ENCODE peak calls at places on chromosomes 2 and 18, in four cellular contexts. One of them, this sample, is unnamed.

GRCh38 chr2:71801969-71802368 is 345.7 kb downstream of the CYP26B1 start:
- DNase-seq in WTC11: peak
- DNase-seq in K562: peak
- DNase-seq in H1: peak
- DNase-seq in this sample: peak

GRCh38 chr18:51647346-51647745 is 449.9 kb upstream of the MEX3C start:
- DNase-seq in K562: no peak
- DNase-seq in WTC11: no peak
- DNase-seq in H1: no peak
- DNase-seq in this sample: no peak

GRCh38 chr2:55962910-55963309 is 39.3 kb upstream of the EFEMP1 start:
- DNase-seq in WTC11: no peak
- DNase-seq in H1: no peak
- DNase-seq in K562: no peak
- DNase-seq in this sample: no peak

GRCh38 chr2:233139875-233140585 is 79.9 kb downstream of the INPP5D start:
- DNase-seq in WTC11: no peak
- DNase-seq in K562: no peak
- DNase-seq in H1: no peak
- DNase-seq in this sample: no peak

GRCh38 chr2:42777883-42778805 is 14.2 kb upstream of the OXER1 start:
- DNase-seq in K562: no peak
- DNase-seq in WTC11: no peak
- DNase-seq in H1: no peak
- DNase-seq in this sample: no peak

GRCh38 chr18:6024740-6025139 is 129.4 kb upstream of the TMEM200C start:
- DNase-seq in H1: no peak
- DNase-seq in WTC11: no peak
- DNase-seq in K562: no peak
- DNase-seq in this sample: no peak

GRCh38 chr18:36706313-36706881 is 122.4 kb downstream of the TPGS2 start:
- DNase-seq in H1: no peak
- DNase-seq in WTC11: no peak
- DNase-seq in K562: no peak
- DNase-seq in this sample: no peak

GRCh38 chr2:19801367-19802087 is 100.3 kb downstream of the TTC32 start:
- DNase-seq in K562: no peak
- DNase-seq in H1: no peak
- DNase-seq in WTC11: no peak
- DNase-seq in this sample: peak

GRCh38 chr2:70936165-70936978 is 672 bp downstream of the ATP6V1B1 start:
- DNase-seq in H1: peak
- DNase-seq in K562: no peak
- DNase-seq in WTC11: no peak
- DNase-seq in this sample: no peak

GRCh38 chr2:235951980-235952379 is 216.2 kb downstream of the GBX2 start:
- DNase-seq in K562: no peak
- DNase-seq in H1: no peak
- DNase-seq in WTC11: no peak
- DNase-seq in this sample: no peak

GRCh38 chr2:30232027-30232800 is 880 bp downstream of the LBH start:
- DNase-seq in K562: peak
- DNase-seq in H1: peak
- DNase-seq in WTC11: peak
- DNase-seq in this sample: peak

GRCh38 chr2:230713331-230714121 is 884 bp downstream of the CAB39 start:
- DNase-seq in H1: peak
- DNase-seq in K562: peak
- DNase-seq in WTC11: peak
- DNase-seq in this sample: peak

GRCh38 chr2:8119782-8120551 is 561.9 kb upstream of the ID2 start:
- DNase-seq in K562: no peak
- DNase-seq in WTC11: no peak
- DNase-seq in H1: no peak
- DNase-seq in this sample: no peak

GRCh38 chr2:187900023-187900422 is 345.8 kb upstream of the TFPI start:
- DNase-seq in H1: no peak
- DNase-seq in K562: no peak
- DNase-seq in WTC11: no peak
- DNase-seq in this sample: no peak

GRCh38 chr2:236101311-236101950 is 66.8 kb downstream of the GBX2 start:
- DNase-seq in H1: no peak
- DNase-seq in K562: no peak
- DNase-seq in WTC11: no peak
- DNase-seq in this sample: no peak

GRCh38 chr2:60092781-60093180 is 460.7 kb downstream of the BCL11A start:
- DNase-seq in K562: no peak
- DNase-seq in WTC11: no peak
- DNase-seq in H1: no peak
- DNase-seq in this sample: no peak

GRCh38 chr18:79625195-79625923 is 54.2 kb upstream of the CTDP1 start:
- DNase-seq in H1: no peak
- DNase-seq in K562: no peak
- DNase-seq in WTC11: no peak
- DNase-seq in this sample: no peak

GRCh38 chr2:29392774-29393173 is 277.6 kb downstream of the CLIP4 start:
- DNase-seq in H1: no peak
- DNase-seq in K562: no peak
- DNase-seq in WTC11: no peak
- DNase-seq in this sample: no peak

GRCh38 chr2:19434413-19434812 is 76.0 kb upstream of the OSR1 start:
- DNase-seq in WTC11: no peak
- DNase-seq in H1: no peak
- DNase-seq in K562: no peak
- DNase-seq in this sample: no peak

GRCh38 chr2:85905187-85905666 is 16.4 kb upstream of the ST3GAL5 start:
- DNase-seq in K562: no peak
- DNase-seq in WTC11: no peak
- DNase-seq in H1: no peak
- DNase-seq in this sample: no peak

GRCh38 chr2:25473758-25474335 is 132.1 kb upstream of the DNMT3A start:
- DNase-seq in K562: no peak
- DNase-seq in WTC11: no peak
- DNase-seq in H1: no peak
- DNase-seq in this sample: peak

GRCh38 chr18:35456181-35456850 is 41.4 kb downstream of the INO80C start:
- DNase-seq in WTC11: no peak
- DNase-seq in K562: no peak
- DNase-seq in H1: no peak
- DNase-seq in this sample: no peak

GRCh38 chr2:97908208-97908676 is 87.5 kb downstream of the TMEM131 start:
- DNase-seq in WTC11: no peak
- DNase-seq in H1: no peak
- DNase-seq in K562: no peak
- DNase-seq in this sample: no peak
- TF ChIP-seq TEAD4 in WTC11: no peak
- TF ChIP-seq TEAD4 in H1: no peak
- TF ChIP-seq TEAD4 in K562: no peak
- TF ChIP-seq TEAD4 in this sample: no peak

GRCh38 chr2:105886029-105886454 is 141.3 kb downstream of the NCK2 start:
- DNase-seq in WTC11: no peak
- DNase-seq in K562: no peak
- DNase-seq in H1: no peak
- DNase-seq in this sample: no peak
- TF ChIP-seq TEAD4 in WTC11: no peak
- TF ChIP-seq TEAD4 in K562: no peak
- TF ChIP-seq TEAD4 in H1: no peak
- TF ChIP-seq TEAD4 in this sample: no peak

GRCh38 chr18:56505293-56505692 is 133.1 kb downstream of the TXNL1 start:
- DNase-seq in WTC11: no peak
- DNase-seq in K562: no peak
- DNase-seq in H1: no peak
- DNase-seq in this sample: no peak
- TF ChIP-seq TEAD4 in WTC11: no peak
- TF ChIP-seq TEAD4 in K562: no peak
- TF ChIP-seq TEAD4 in H1: no peak
- TF ChIP-seq TEAD4 in this sample: no peak

GRCh38 chr18:72811047-72811446 is 56.7 kb downstream of the NETO1 start:
- DNase-seq in H1: no peak
- DNase-seq in WTC11: no peak
- DNase-seq in K562: no peak
- DNase-seq in this sample: no peak
- TF ChIP-seq TEAD4 in H1: no peak
- TF ChIP-seq TEAD4 in WTC11: no peak
- TF ChIP-seq TEAD4 in K562: no peak
- TF ChIP-seq TEAD4 in this sample: no peak

DNA sequence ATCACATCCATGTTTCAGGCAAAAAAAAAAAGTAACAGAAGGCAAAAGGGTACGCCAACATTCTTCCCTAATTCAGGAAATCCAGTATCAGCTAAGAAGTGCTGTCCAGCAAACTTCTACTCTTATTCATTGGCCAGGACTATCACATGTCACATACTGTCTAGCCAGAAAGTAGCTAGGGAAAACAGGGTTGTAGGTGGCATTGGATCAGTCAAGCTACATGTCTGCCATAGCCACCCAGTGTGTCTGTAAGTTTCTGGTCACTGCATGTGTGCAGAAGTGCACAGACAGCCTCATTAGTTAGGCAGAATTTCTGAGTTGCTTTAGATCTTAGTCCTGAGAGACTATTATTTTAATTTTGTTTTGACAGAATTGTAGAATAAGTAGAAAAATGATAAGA is 465.3 kb upstream of the NRP2 start:
- DNase-seq in WTC11: no peak
- DNase-seq in H1: no peak
- DNase-seq in K562: no peak
- DNase-seq in this sample: no peak
- TF ChIP-seq TEAD4 in WTC11: no peak
- TF ChIP-seq TEAD4 in H1: no peak
- TF ChIP-seq TEAD4 in K562: no peak
- TF ChIP-seq TEAD4 in this sample: no peak

GRCh38 chr2:184685999-184686841 is 87.9 kb downstream of the ZNF804A start:
- DNase-seq in H1: no peak
- DNase-seq in K562: no peak
- DNase-seq in WTC11: no peak
- DNase-seq in this sample: no peak

GRCh38 chr2:184692137-184692734 is 93.9 kb downstream of the ZNF804A start:
- DNase-seq in K562: no peak
- DNase-seq in H1: no peak
- DNase-seq in WTC11: no peak
- DNase-seq in this sample: peak

GRCh38 chr2:184683923-184684322 is 85.6 kb downstream of the ZNF804A start:
- DNase-seq in H1: no peak
- DNase-seq in K562: no peak
- DNase-seq in WTC11: no peak
- DNase-seq in this sample: peak

GRCh38 chr2:184689633-184690032 is 91.3 kb downstream of the ZNF804A start:
- DNase-seq in WTC11: no peak
- DNase-seq in K562: no peak
- DNase-seq in H1: no peak
- DNase-seq in this sample: no peak
- TF ChIP-seq TEAD4 in WTC11: no peak
- TF ChIP-seq TEAD4 in K562: no peak
- TF ChIP-seq TEAD4 in H1: no peak
- TF ChIP-seq TEAD4 in this sample: no peak

This sample was measured in SK-N-SH.